ENCODE peak calls at places on chromosomes 3 and 15, in four cellular contexts. One of them, this sample, is unnamed.

GRCh38 chr3:45060165-45060897 is 34.2 kb downstream of the CLEC3B start:
- DNase-seq in NCI-H2171: no peak
- DNase-seq in nucleus accumbens: no peak
- DNase-seq in anterior cingulate cortex: no peak
- DNase-seq in this sample: no peak

GRCh38 chr3:14216257-14217048 is 37.8 kb downstream of the LSM3 start:
- DNase-seq in NCI-H2171: no peak
- DNase-seq in nucleus accumbens: peak
- DNase-seq in anterior cingulate cortex: no peak
- DNase-seq in this sample: no peak

GRCh38 chr3:182969853-182970252 is 10.5 kb downstream of the DCUN1D1 start:
- DNase-seq in NCI-H2171: no peak
- DNase-seq in nucleus accumbens: no peak
- DNase-seq in anterior cingulate cortex: no peak
- DNase-seq in this sample: no peak

GRCh38 chr15:87954783-87955182 is 301.8 kb downstream of the NTRK3 start:
- DNase-seq in NCI-H2171: no peak
- DNase-seq in nucleus accumbens: no peak
- DNase-seq in anterior cingulate cortex: no peak
- DNase-seq in this sample: no peak

GRCh38 chr3:40103829-40104228 is 205.7 kb upstream of the EIF1B start:
- DNase-seq in NCI-H2171: no peak
- DNase-seq in nucleus accumbens: no peak
- DNase-seq in anterior cingulate cortex: no peak
- DNase-seq in this sample: no peak

GRCh38 chr3:10917176-10917575 is 75.4 kb upstream of the SLC6A1 start:
- DNase-seq in NCI-H2171: no peak
- DNase-seq in nucleus accumbens: no peak
- DNase-seq in anterior cingulate cortex: no peak
- DNase-seq in this sample: no peak

GRCh38 chr3:14680716-14681115 is 5.8 kb downstream of the C3orf20 start:
- DNase-seq in NCI-H2171: no peak
- DNase-seq in nucleus accumbens: peak
- DNase-seq in anterior cingulate cortex: no peak
- DNase-seq in this sample: no peak

GRCh38 chr3:149968216-149968615 is 2.5 kb downstream of the PFN2 start:
- DNase-seq in NCI-H2171: no peak
- DNase-seq in nucleus accumbens: no peak
- DNase-seq in anterior cingulate cortex: no peak
- DNase-seq in this sample: no peak

GRCh38 chr3:196016485-196016884 is 65.4 kb downstream of the TFRC start:
- DNase-seq in NCI-H2171: no peak
- DNase-seq in nucleus accumbens: no peak
- DNase-seq in anterior cingulate cortex: no peak
- DNase-seq in this sample: no peak

GRCh38 chr3:52280046-52280445 is 1.6 kb upstream of the WDR82 start:
- DNase-seq in NCI-H2171: no peak
- DNase-seq in nucleus accumbens: no peak
- DNase-seq in anterior cingulate cortex: no peak
- DNase-seq in this sample: no peak

GRCh38 chr3:38587548-38588131 is 61.8 kb downstream of the SCN5A start:
- DNase-seq in NCI-H2171: no peak
- DNase-seq in nucleus accumbens: no peak
- DNase-seq in anterior cingulate cortex: no peak
- DNase-seq in this sample: no peak

GRCh38 chr3:134326760-134327593 is 47.3 kb downstream of the AMOTL2 start:
- DNase-seq in NCI-H2171: no peak
- DNase-seq in nucleus accumbens: no peak
- DNase-seq in anterior cingulate cortex: no peak
- DNase-seq in this sample: no peak

GRCh38 chr15:22227411-22227810 is 147.1 kb downstream of the OR4M2 start:
- DNase-seq in NCI-H2171: no peak
- DNase-seq in nucleus accumbens: no peak
- DNase-seq in anterior cingulate cortex: no peak
- DNase-seq in this sample: no peak

GRCh38 chr3:8505621-8506020 is 4.0 kb downstream of the LMCD1 start:
- DNase-seq in NCI-H2171: no peak
- DNase-seq in nucleus accumbens: no peak
- DNase-seq in anterior cingulate cortex: no peak
- DNase-seq in this sample: no peak

GRCh38 chr15:36109943-36110658 is 469.3 kb upstream of the CDIN1 start:
- DNase-seq in NCI-H2171: no peak
- DNase-seq in nucleus accumbens: no peak
- DNase-seq in anterior cingulate cortex: no peak
- DNase-seq in this sample: no peak

GRCh38 chr3:156483426-156483825 is 71.5 kb downstream of the SSR3 start:
- DNase-seq in NCI-H2171: no peak
- DNase-seq in nucleus accumbens: no peak
- DNase-seq in anterior cingulate cortex: no peak
- DNase-seq in this sample: no peak

GRCh38 chr15:49847436-49847835 is 226.6 kb downstream of the DTWD1 start:
- DNase-seq in NCI-H2171: no peak
- DNase-seq in nucleus accumbens: no peak
- DNase-seq in anterior cingulate cortex: no peak
- DNase-seq in this sample: no peak

GRCh38 chr3:107794664-107795443 is 272.1 kb downstream of the BBX start:
- DNase-seq in NCI-H2171: no peak
- DNase-seq in nucleus accumbens: no peak
- DNase-seq in anterior cingulate cortex: no peak
- DNase-seq in this sample: no peak

GRCh38 chr15:43270113-43270665 is 3.5 kb upstream of the TGM5 start:
- DNase-seq in NCI-H2171: no peak
- DNase-seq in nucleus accumbens: peak
- DNase-seq in anterior cingulate cortex: no peak
- DNase-seq in this sample: no peak

GRCh38 chr3:165667676-165668075 is 169.5 kb downstream of the BCHE start:
- DNase-seq in NCI-H2171: no peak
- DNase-seq in nucleus accumbens: no peak
- DNase-seq in anterior cingulate cortex: no peak
- DNase-seq in this sample: no peak

GRCh38 chr3:50237133-50237651 is 1.2 kb downstream of the GNAI2 start:
- DNase-seq in NCI-H2171: no peak
- DNase-seq in nucleus accumbens: peak
- DNase-seq in anterior cingulate cortex: no peak
- DNase-seq in this sample: no peak

GRCh38 chr3:194322701-194323174 is 28.4 kb downstream of the CPN2 start:
- DNase-seq in NCI-H2171: no peak
- DNase-seq in nucleus accumbens: no peak
- DNase-seq in anterior cingulate cortex: no peak
- DNase-seq in this sample: no peak

GRCh38 chr3:143529018-143529478 is 319.2 kb downstream of the SLC9A9 start:
- DNase-seq in NCI-H2171: no peak
- DNase-seq in nucleus accumbens: no peak
- DNase-seq in anterior cingulate cortex: no peak
- DNase-seq in this sample: no peak

GRCh38 chr15:41585140-41586047 is 26.4 kb downstream of the TYRO3 start:
- DNase-seq in NCI-H2171: no peak
- DNase-seq in nucleus accumbens: peak
- DNase-seq in anterior cingulate cortex: no peak
- DNase-seq in this sample: no peak

GRCh38 chr15:65410972-65411371 is 11.8 kb downstream of the IGDCC4 start:
- DNase-seq in NCI-H2171: no peak
- DNase-seq in nucleus accumbens: no peak
- DNase-seq in anterior cingulate cortex: no peak
- DNase-seq in this sample: no peak

GRCh38 chr3:188036375-188036985 is 117.5 kb upstream of the LPP start:
- DNase-seq in NCI-H2171: no peak
- DNase-seq in nucleus accumbens: no peak
- DNase-seq in anterior cingulate cortex: no peak
- DNase-seq in this sample: no peak

GRCh38 chr3:46854543-46854942 is 8.7 kb downstream of the MYL3 start:
- DNase-seq in NCI-H2171: no peak
- DNase-seq in nucleus accumbens: no peak
- DNase-seq in anterior cingulate cortex: no peak
- DNase-seq in this sample: no peak

GRCh38 chr3:35651888-35652287 is 12.6 kb downstream of the ARPP21 start:
- DNase-seq in NCI-H2171: no peak
- DNase-seq in nucleus accumbens: no peak
- DNase-seq in anterior cingulate cortex: no peak
- DNase-seq in this sample: no peak

GRCh38 chr15:31275331-31276262 is 51.0 kb upstream of the KLF13 start:
- DNase-seq in NCI-H2171: no peak
- DNase-seq in nucleus accumbens: peak
- DNase-seq in anterior cingulate cortex: no peak
- DNase-seq in this sample: no peak

GRCh38 chr3:13526626-13526949 is 22.3 kb upstream of the FBLN2 start:
- DNase-seq in NCI-H2171: no peak
- DNase-seq in nucleus accumbens: no peak
- DNase-seq in anterior cingulate cortex: no peak
- DNase-seq in this sample: no peak

GRCh38 chr3:102936511-102936910 is 501.7 kb downstream of the ZPLD1 start:
- DNase-seq in NCI-H2171: no peak
- DNase-seq in nucleus accumbens: no peak
- DNase-seq in anterior cingulate cortex: no peak
- DNase-seq in this sample: no peak

GRCh38 chr3:101828289-101828688 is 21.0 kb upstream of the NFKBIZ start:
- DNase-seq in NCI-H2171: no peak
- DNase-seq in nucleus accumbens: no peak
- DNase-seq in anterior cingulate cortex: no peak
- DNase-seq in this sample: no peak

GRCh38 chr15:82197734-82198594 is 64.6 kb downstream of the EFL1 start:
- DNase-seq in NCI-H2171: peak
- DNase-seq in nucleus accumbens: peak
- DNase-seq in anterior cingulate cortex: peak
- DNase-seq in this sample: no peak

GRCh38 chr3:179895367-179895766 is 141.4 kb downstream of the PEX5L start:
- DNase-seq in NCI-H2171: no peak
- DNase-seq in nucleus accumbens: no peak
- DNase-seq in anterior cingulate cortex: no peak
- DNase-seq in this sample: no peak

This sample was measured in NCI-H524 treated with DMSO at 0.1 percent for 48 hours.